ENCODE peak calls at places on chromosomes 1 and 21, in five cellular contexts. H is K562, F is astrocyte of the spinal cord, Q is PC-9, G is brain microvascular endothelial cell. X is an unnamed sample.

GRCh38 chr1:179926494-179927205 is 28.0 kb upstream of the CEP350 start:
- DNase-seq in G (peak; percentile 3), Q (no peak), F (peak; percentile 13), H (no peak), X (peak; percentile 67)

GRCh38 chr1:226804907-226805759 is 65.3 kb upstream of the PSEN2 start:
- DNase-seq in F (no peak), H (peak; percentile 98), G (no peak), Q (no peak), X (no peak)

GRCh38 chr1:190154744-190155143 is 322.9 kb downstream of the BRINP3 start:
- DNase-seq in Q (no peak), F (no peak), G (no peak), H (no peak), X (no peak)

GRCh38 chr1:1573843-1574720 is 581 bp downstream of the SSU72 start:
- DNase-seq in H (peak; percentile 87), Q (no peak), F (peak; percentile 64), G (peak; percentile 51), X (peak; percentile 48)

GRCh38 chr1:15031251-15031930 is 122.2 kb upstream of the TMEM51 start:
- DNase-seq in G (peak; percentile 18), Q (no peak), F (peak; percentile 31), H (no peak), X (peak; percentile 21)

GRCh38 chr1:20616468-20617156 is 16.6 kb upstream of the PINK1 start:
- DNase-seq in Q (no peak), G (no peak), F (no peak), H (no peak), X (no peak)

GRCh38 chr1:159916240-159917051 is 8.9 kb downstream of the TAGLN2 start:
- DNase-seq in G (peak; percentile 89), H (no peak), F (peak; percentile 67), Q (peak; percentile 84), X (peak; percentile 94)

GRCh38 chr1:225424562-225425210 is 3.2 kb downstream of the LBR start:
- DNase-seq in G (peak; percentile 20), H (no peak), Q (peak; percentile 12), F (peak; percentile 49), X (peak; percentile 55)

GRCh38 chr1:211323156-211324063 is 3.2 kb upstream of the TRAF5 start:
- DNase-seq in G (peak; percentile 78), F (peak; percentile 62), H (peak; percentile 74), Q (peak; percentile 59), X (peak; percentile 44)

GRCh38 chr1:51282605-51283004 is 46.5 kb downstream of the RNF11 start:
- DNase-seq in H (no peak), G (no peak), F (no peak), Q (no peak), X (no peak)

GRCh38 chr1:76802094-76802493 is 65.2 kb upstream of the ST6GALNAC5 start:
- DNase-seq in G (no peak), Q (no peak), F (no peak), H (no peak), X (no peak)

GRCh38 chr1:57489342-57490036 is 65.6 kb upstream of the DAB1 start:
- DNase-seq in F (peak; percentile 88), G (peak; percentile 43), Q (no peak), H (no peak), X (peak; percentile 81)

GRCh38 chr1:156767879-156768608 is 709 bp downstream of the PRCC start:
- DNase-seq in G (no peak), Q (no peak), H (peak; percentile 39), F (no peak), X (no peak)

GRCh38 chr1:206703647-206704046 is 18.9 kb downstream of the MAPKAPK2 start:
- DNase-seq in F (peak; percentile 43), Q (no peak), H (no peak), G (no peak), X (no peak)

GRCh38 chr21:25568230-25568629 is 39.1 kb downstream of the MRPL39 start:
- DNase-seq in H (no peak), F (peak; percentile 81), G (peak; percentile 76), Q (no peak), X (no peak)

GRCh38 chr1:38489844-38490270 is 369.7 kb downstream of the RRAGC start:
- DNase-seq in F (no peak), Q (peak; percentile 17), G (no peak), H (peak; percentile 81), X (no peak)
- TF ChIP-seq CTCF in F (peak; percentile 54), Q (peak; percentile 66), G (peak; percentile 75), H (peak; percentile 88), X (peak; percentile 39)

GRCh38 chr21:14737922-14738321 is 191.8 kb upstream of the SAMSN1 start:
- DNase-seq in Q (peak; percentile 6), H (no peak), G (peak; percentile 52), F (peak; percentile 59), X (peak; percentile 3)
- TF ChIP-seq CTCF in Q (peak; percentile 63), H (peak; percentile 76), G (peak; percentile 70), F (peak; percentile 62), X (peak; percentile 67)

DNA sequence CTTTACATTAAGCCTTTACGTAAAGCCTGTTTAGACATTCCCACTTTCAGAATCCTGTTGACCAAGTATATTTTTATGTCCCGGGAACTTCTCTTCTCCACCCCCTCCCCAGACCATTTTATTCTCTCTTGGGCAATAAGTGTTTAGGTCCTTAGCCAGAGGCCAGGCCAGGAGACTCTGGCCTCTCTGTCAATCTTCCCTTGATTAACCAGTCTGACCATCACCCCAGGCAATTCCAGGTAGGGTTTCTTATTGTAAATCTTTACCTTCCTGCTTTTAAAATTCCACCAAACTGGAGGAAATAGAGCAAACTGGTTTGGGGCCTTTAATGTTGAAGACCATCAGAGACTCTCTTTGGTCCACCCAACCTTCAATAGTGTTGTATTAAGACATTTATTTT is 12.2 kb upstream of the IFI6 start:
- DNase-seq in F (no peak), Q (peak; percentile 28), H (no peak), G (no peak), X (no peak)
- TF ChIP-seq CTCF in F (no peak), Q (no peak), H (no peak), G (no peak), X (no peak)

GRCh38 chr1:108878678-108879077 is 1.9 kb downstream of the GPSM2 start:
- DNase-seq in F (no peak), H (no peak), G (no peak), Q (no peak), X (no peak)

GRCh38 chr1:108881369-108881768 is 4.6 kb downstream of the GPSM2 start:
- DNase-seq in Q (no peak), H (no peak), G (no peak), F (no peak), X (peak; percentile 27)

GRCh38 chr1:108877858-108878257 is 1.1 kb downstream of the GPSM2 start:
- DNase-seq in F (peak; percentile 51), H (no peak), Q (no peak), G (no peak), X (no peak)

GRCh38 chr1:108882837-108883236 is 6.1 kb downstream of the GPSM2 start:
- DNase-seq in Q (no peak), G (no peak), F (no peak), H (no peak), X (no peak)

GRCh38 chr1:108880850-108881249 is 4.1 kb downstream of the GPSM2 start:
- DNase-seq in G (no peak), H (no peak), F (no peak), Q (no peak), X (no peak)
- TF ChIP-seq CTCF in G (no peak), H (no peak), F (no peak), Q (no peak), X (no peak)

DNA sequence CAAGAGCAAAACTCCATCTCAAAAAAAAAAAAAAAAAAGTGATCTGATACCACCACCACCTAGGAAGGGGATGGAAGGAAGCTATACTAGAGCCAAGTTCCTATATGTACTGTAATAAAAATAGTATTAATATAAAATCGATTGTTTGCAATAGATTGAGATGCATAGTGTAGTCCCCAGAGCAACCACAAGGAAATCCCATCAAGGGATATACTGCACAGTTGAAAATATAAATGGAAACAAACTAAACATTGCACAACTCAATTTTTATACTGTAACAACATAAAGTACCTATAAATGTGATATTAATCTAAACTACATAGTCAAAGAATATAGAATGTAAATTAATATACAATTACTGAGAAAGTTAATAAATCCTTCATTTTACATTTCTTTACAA is 20.9 kb upstream of the PSMG1 start:
- DNase-seq in F (no peak), H (no peak), Q (no peak), G (no peak), X (no peak)
- TF ChIP-seq CTCF in F (peak; percentile 24), H (no peak), Q (peak; percentile 23), G (peak; percentile 7), X (peak; percentile 60)

DNA sequence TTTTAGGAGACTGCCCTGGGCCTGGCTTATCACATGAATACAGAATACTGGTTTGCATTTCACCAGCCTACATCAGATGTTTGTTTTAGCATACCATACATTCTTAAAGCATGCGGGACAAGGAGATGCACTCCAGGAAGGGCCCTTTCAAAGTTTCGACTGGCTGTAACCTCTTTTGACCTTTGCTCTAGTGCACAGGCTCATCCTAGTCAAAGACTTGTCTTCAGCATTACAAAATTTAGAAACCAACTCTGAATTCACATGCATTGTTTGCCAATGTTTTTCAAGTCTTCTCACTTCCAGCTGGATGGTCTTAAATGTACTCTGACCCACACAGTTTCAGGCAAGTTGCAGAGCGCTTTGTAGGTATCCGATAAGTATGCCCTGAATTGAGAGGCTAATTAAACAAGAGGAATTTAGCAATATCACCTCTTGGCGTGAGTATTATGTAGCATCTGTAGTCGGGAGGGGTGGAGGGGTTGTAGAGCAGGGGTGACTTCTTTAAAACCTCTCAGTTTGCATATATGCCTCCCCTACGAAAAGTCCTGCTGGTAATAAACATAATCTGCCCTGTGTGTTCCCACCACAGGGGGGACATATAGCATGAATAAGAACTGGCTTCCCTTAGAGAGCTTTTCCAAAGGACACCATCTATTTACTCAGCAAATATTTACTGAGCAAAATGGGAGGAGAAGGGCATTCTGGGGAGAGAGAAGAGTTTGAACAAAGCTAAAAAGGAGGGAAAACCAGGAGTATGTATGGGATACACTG is 24.4 kb upstream of the AHCYL1 start:
- DNase-seq in Q (peak; percentile 59), H (no peak), F (peak; percentile 80), G (peak; percentile 71), X (peak; percentile 69)
- TF ChIP-seq CTCF in Q (peak; percentile 58), H (no peak), F (no peak), G (peak; percentile 44), X (peak; percentile 35)

DNA sequence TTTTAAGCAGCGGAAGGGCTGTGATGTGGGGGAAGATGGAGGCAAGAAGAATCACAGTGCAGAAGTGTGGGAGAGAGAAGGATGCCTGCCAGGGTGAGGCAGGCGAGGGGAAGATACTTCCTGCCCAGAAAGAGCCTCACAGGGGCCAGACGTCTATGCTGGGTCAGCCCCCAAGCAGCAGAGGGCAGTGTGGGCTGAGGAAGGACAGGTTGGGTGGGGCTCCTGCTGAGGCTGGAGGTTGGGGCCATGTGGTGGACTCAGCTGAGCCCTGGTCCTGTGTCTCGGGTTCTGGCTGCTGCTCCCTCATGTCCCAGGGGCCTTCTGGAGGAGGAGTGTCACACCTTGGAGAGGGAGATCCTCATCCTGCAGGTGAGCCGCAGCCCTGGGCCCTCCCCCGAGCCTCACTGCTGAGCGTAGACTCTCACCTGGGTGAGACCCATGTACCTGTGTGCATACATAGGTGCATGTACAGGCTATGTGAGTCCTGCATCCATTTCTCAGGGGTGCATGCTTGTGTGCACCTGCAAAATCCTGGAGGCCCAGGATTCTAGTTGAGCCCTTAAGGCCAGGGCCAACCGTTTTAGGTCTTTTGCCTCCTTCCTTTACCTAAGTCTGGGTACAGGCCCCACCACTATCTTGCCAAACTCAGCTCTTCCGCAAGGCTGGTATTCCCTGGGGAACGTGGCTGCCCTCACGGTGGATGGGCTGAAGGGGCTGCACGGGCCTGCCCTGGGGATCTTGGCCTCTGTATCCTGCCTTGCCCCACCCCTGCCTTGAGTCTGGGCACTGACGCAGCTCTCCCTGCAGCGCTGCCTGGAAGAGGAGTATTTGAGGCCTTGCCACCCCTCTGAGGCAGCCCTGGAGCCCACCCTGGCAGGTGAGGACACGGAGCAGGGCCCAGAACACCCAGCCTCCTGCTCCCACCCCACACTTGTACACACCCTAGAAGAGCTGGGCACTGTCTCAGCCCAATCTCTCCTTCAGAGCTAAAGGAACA is 3.7 kb downstream of the CCDC24 start:
- DNase-seq in G (no peak), Q (peak; percentile 51), F (no peak), H (peak; percentile 89), X (no peak)
- TF ChIP-seq CTCF in G (peak; percentile 57), Q (peak; percentile 51), F (peak; percentile 33), H (peak; percentile 92), X (peak; percentile 60)

GRCh38 chr1:63870152-63870551 is 96.3 kb downstream of the ROR1 start:
- DNase-seq in Q (no peak), H (no peak), F (no peak), G (no peak), X (no peak)
- TF ChIP-seq CTCF in Q (no peak), H (no peak), F (no peak), G (peak; percentile 19), X (no peak)